ENCODE peak calls at places on chromosomes 4 and X, in ten cellular contexts. One of them, this sample, is unnamed.

GRCh38 chr4:176875441-176875930 is 82.8 kb upstream of the VEGFC start:
- DNase-seq in sigmoid colon: no peak
- DNase-seq in ovary: no peak
- DNase-seq in A549: no peak
- DNase-seq in stomach: no peak
- DNase-seq in tibial nerve: no peak
- DNase-seq in SK-N-SH: no peak
- DNase-seq in transverse colon: no peak
- DNase-seq in H1: no peak
- DNase-seq in HepG2: no peak
- DNase-seq in this sample: no peak

GRCh38 chr4:61772116-61772515 is 572.0 kb downstream of the ADGRL3 start:
- DNase-seq in sigmoid colon: no peak
- DNase-seq in ovary: no peak
- DNase-seq in A549: no peak
- DNase-seq in stomach: no peak
- DNase-seq in tibial nerve: no peak
- DNase-seq in SK-N-SH: no peak
- DNase-seq in transverse colon: no peak
- DNase-seq in H1: no peak
- DNase-seq in HepG2: no peak
- DNase-seq in this sample: no peak

GRCh38 chrX:100647095-100647494 is 3.1 kb downstream of the SRPX2 start:
- DNase-seq in sigmoid colon: no peak
- DNase-seq in ovary: peak; percentile 33
- DNase-seq in A549: no peak
- DNase-seq in stomach: no peak
- DNase-seq in tibial nerve: no peak
- DNase-seq in SK-N-SH: no peak
- DNase-seq in transverse colon: no peak
- DNase-seq in H1: no peak
- DNase-seq in HepG2: no peak
- DNase-seq in this sample: no peak

GRCh38 chr4:68451246-68452211 is 4.3 kb downstream of the TMPRSS11E start:
- DNase-seq in sigmoid colon: no peak
- DNase-seq in ovary: no peak
- DNase-seq in A549: no peak
- DNase-seq in stomach: no peak
- DNase-seq in tibial nerve: no peak
- DNase-seq in SK-N-SH: no peak
- DNase-seq in transverse colon: no peak
- DNase-seq in H1: no peak
- DNase-seq in HepG2: no peak
- DNase-seq in this sample: no peak

GRCh38 chr4:6498511-6499240 is 26.3 kb upstream of the PPP2R2C start:
- DNase-seq in sigmoid colon: no peak
- DNase-seq in ovary: no peak
- DNase-seq in A549: no peak
- DNase-seq in stomach: no peak
- DNase-seq in tibial nerve: no peak
- DNase-seq in SK-N-SH: no peak
- DNase-seq in transverse colon: no peak
- DNase-seq in H1: peak; percentile 8
- DNase-seq in HepG2: no peak
- DNase-seq in this sample: peak; percentile 47

GRCh38 chr4:182807346-182807745 is 109.8 kb downstream of the DCTD start:
- DNase-seq in sigmoid colon: no peak
- DNase-seq in ovary: no peak
- DNase-seq in A549: no peak
- DNase-seq in stomach: no peak
- DNase-seq in tibial nerve: no peak
- DNase-seq in SK-N-SH: no peak
- DNase-seq in transverse colon: no peak
- DNase-seq in H1: no peak
- DNase-seq in HepG2: no peak
- DNase-seq in this sample: no peak

GRCh38 chr4:12884846-12885796 is 599.0 kb downstream of the RAB28 start:
- DNase-seq in sigmoid colon: no peak
- DNase-seq in ovary: no peak
- DNase-seq in A549: no peak
- DNase-seq in stomach: no peak
- DNase-seq in tibial nerve: no peak
- DNase-seq in SK-N-SH: no peak
- DNase-seq in transverse colon: no peak
- DNase-seq in H1: peak; percentile 53
- DNase-seq in HepG2: no peak
- DNase-seq in this sample: no peak

GRCh38 chrX:154490021-154490413 is 412 bp downstream of the SLC10A3 start:
- DNase-seq in sigmoid colon: peak; percentile 82
- DNase-seq in ovary: peak; percentile 66
- DNase-seq in A549: peak; percentile 31
- DNase-seq in stomach: no peak
- DNase-seq in tibial nerve: no peak
- DNase-seq in SK-N-SH: peak; percentile 43
- DNase-seq in transverse colon: peak; percentile 30
- DNase-seq in H1: peak; percentile 50
- DNase-seq in HepG2: no peak
- DNase-seq in this sample: peak; percentile 80

GRCh38 chrX:103628386-103629290 is at the start of gene TCEAL1:
- DNase-seq in sigmoid colon: peak; percentile 89
- DNase-seq in ovary: peak; percentile 76
- DNase-seq in A549: no peak
- DNase-seq in stomach: peak; percentile 58
- DNase-seq in tibial nerve: peak; percentile 60
- DNase-seq in SK-N-SH: peak; percentile 52
- DNase-seq in transverse colon: peak; percentile 74
- DNase-seq in H1: peak; percentile 65
- DNase-seq in HepG2: peak; percentile 61
- DNase-seq in this sample: peak; percentile 75

GRCh38 chrX:103626855-103627254 is 1.9 kb upstream of the TCEAL1 start:
- DNase-seq in sigmoid colon: no peak
- DNase-seq in ovary: no peak
- DNase-seq in A549: no peak
- DNase-seq in stomach: no peak
- DNase-seq in tibial nerve: no peak
- DNase-seq in SK-N-SH: no peak
- DNase-seq in transverse colon: no peak
- DNase-seq in H1: no peak
- DNase-seq in HepG2: no peak
- DNase-seq in this sample: no peak

GRCh38 chrX:103629295-103630170 is 758 bp downstream of the TCEAL1 start:
- DNase-seq in sigmoid colon: peak; percentile 83
- DNase-seq in ovary: peak; percentile 76
- DNase-seq in A549: peak; percentile 31
- DNase-seq in stomach: peak; percentile 40
- DNase-seq in tibial nerve: peak; percentile 43
- DNase-seq in SK-N-SH: peak; percentile 70
- DNase-seq in transverse colon: peak; percentile 60
- DNase-seq in H1: peak; percentile 67
- DNase-seq in HepG2: peak; percentile 39
- DNase-seq in this sample: peak; percentile 74

DNA sequence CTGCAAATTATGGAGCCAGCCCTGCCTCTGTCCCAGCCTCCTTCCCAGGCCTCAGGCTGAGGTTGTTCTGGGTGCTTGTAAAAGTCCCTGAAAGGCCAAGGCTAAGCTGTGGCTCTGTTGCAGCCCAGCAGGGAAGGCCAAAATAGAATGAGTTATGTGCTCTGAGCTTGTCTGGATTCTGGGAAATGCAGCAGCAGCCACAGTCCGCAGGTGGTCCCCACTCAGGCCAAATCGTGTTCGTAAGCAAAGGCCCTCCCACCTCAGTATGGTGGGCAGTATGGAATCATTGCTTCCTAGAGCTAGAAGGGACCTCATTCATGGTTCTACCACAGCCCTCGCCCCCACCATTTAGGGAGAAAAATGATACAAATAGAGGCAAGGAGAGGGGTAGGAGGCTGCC is 4.7 kb upstream of the TCEAL1 start:
- DNase-seq in sigmoid colon: no peak
- DNase-seq in ovary: peak; percentile 61
- DNase-seq in A549: no peak
- DNase-seq in stomach: no peak
- DNase-seq in tibial nerve: no peak
- DNase-seq in SK-N-SH: no peak
- DNase-seq in transverse colon: no peak
- DNase-seq in H1: no peak
- DNase-seq in HepG2: no peak
- DNase-seq in this sample: no peak
- H3K27ac ChIP-seq in sigmoid colon: peak overlapping the region; percentile 63
- H3K27ac ChIP-seq in ovary: peak overlapping the region; percentile 79
- H3K27ac ChIP-seq in A549: no peak overlapping the region
- H3K27ac ChIP-seq in stomach: peak overlapping the region; percentile 35
- H3K27ac ChIP-seq in tibial nerve: peak overlapping the region; percentile 12
- H3K27ac ChIP-seq in SK-N-SH: no peak overlapping the region
- H3K27ac ChIP-seq in transverse colon: peak overlapping the region; percentile 51
- H3K27ac ChIP-seq in H1: no peak overlapping the region
- H3K27ac ChIP-seq in HepG2: no peak overlapping the region
- H3K27ac ChIP-seq in this sample: peak overlapping the region; percentile 59

GRCh38 chrX:12996934-12997435 is 22.1 kb downstream of the TMSB4X start:
- DNase-seq in sigmoid colon: no peak
- DNase-seq in ovary: no peak
- DNase-seq in A549: no peak
- DNase-seq in stomach: no peak
- DNase-seq in tibial nerve: no peak
- DNase-seq in SK-N-SH: no peak
- DNase-seq in transverse colon: no peak
- DNase-seq in H1: no peak
- DNase-seq in HepG2: no peak
- DNase-seq in this sample: no peak

GRCh38 chrX:12992544-12993118 is 17.7 kb downstream of the TMSB4X start:
- DNase-seq in sigmoid colon: no peak
- DNase-seq in ovary: no peak
- DNase-seq in A549: no peak
- DNase-seq in stomach: no peak
- DNase-seq in tibial nerve: no peak
- DNase-seq in SK-N-SH: no peak
- DNase-seq in transverse colon: no peak
- DNase-seq in H1: no peak
- DNase-seq in HepG2: no peak
- DNase-seq in this sample: no peak

GRCh38 chrX:12993823-12994222 is 18.9 kb downstream of the TMSB4X start:
- DNase-seq in sigmoid colon: no peak
- DNase-seq in ovary: no peak
- DNase-seq in A549: no peak
- DNase-seq in stomach: no peak
- DNase-seq in tibial nerve: no peak
- DNase-seq in SK-N-SH: no peak
- DNase-seq in transverse colon: no peak
- DNase-seq in H1: no peak
- DNase-seq in HepG2: no peak
- DNase-seq in this sample: no peak

GRCh38 chrX:12991575-12991974 is 16.7 kb downstream of the TMSB4X start:
- DNase-seq in sigmoid colon: no peak
- DNase-seq in ovary: no peak
- DNase-seq in A549: no peak
- DNase-seq in stomach: no peak
- DNase-seq in tibial nerve: no peak
- DNase-seq in SK-N-SH: no peak
- DNase-seq in transverse colon: no peak
- DNase-seq in H1: no peak
- DNase-seq in HepG2: no peak
- DNase-seq in this sample: no peak

GRCh38 chrX:12994321-12994720 is 19.4 kb downstream of the TMSB4X start:
- DNase-seq in sigmoid colon: no peak
- DNase-seq in ovary: no peak
- DNase-seq in A549: no peak
- DNase-seq in stomach: peak; percentile 47
- DNase-seq in tibial nerve: no peak
- DNase-seq in SK-N-SH: no peak
- DNase-seq in transverse colon: no peak
- DNase-seq in H1: no peak
- DNase-seq in HepG2: no peak
- DNase-seq in this sample: no peak
- TF ChIP-seq EP300 in sigmoid colon: no peak
- TF ChIP-seq EP300 in ovary: no peak
- TF ChIP-seq EP300 in A549: no peak
- TF ChIP-seq EP300 in stomach: no peak
- TF ChIP-seq EP300 in tibial nerve: no peak
- TF ChIP-seq EP300 in SK-N-SH: no peak
- TF ChIP-seq EP300 in transverse colon: no peak
- TF ChIP-seq EP300 in H1: no peak
- TF ChIP-seq EP300 in HepG2: no peak
- TF ChIP-seq EP300 in this sample: no peak

GRCh38 chr4:175427751-175428150 is 384.3 kb downstream of the GPM6A start:
- DNase-seq in sigmoid colon: no peak
- DNase-seq in ovary: no peak
- DNase-seq in A549: no peak
- DNase-seq in stomach: no peak
- DNase-seq in tibial nerve: no peak
- DNase-seq in SK-N-SH: peak; percentile 4
- DNase-seq in transverse colon: no peak
- DNase-seq in H1: no peak
- DNase-seq in HepG2: no peak
- DNase-seq in this sample: no peak
- H3K4me3 ChIP-seq in sigmoid colon: no peak overlapping the region
- H3K4me3 ChIP-seq in ovary: no peak overlapping the region
- H3K4me3 ChIP-seq in A549: no peak overlapping the region
- H3K4me3 ChIP-seq in stomach: no peak overlapping the region
- H3K4me3 ChIP-seq in tibial nerve: no peak overlapping the region
- H3K4me3 ChIP-seq in SK-N-SH: no peak overlapping the region
- H3K4me3 ChIP-seq in transverse colon: no peak overlapping the region
- H3K4me3 ChIP-seq in H1: no peak overlapping the region
- H3K4me3 ChIP-seq in HepG2: no peak overlapping the region
- H3K4me3 ChIP-seq in this sample: no peak overlapping the region

GRCh38 chrX:109475174-109475891 is 6.6 kb downstream of the GUCY2F start:
- DNase-seq in sigmoid colon: no peak
- DNase-seq in ovary: peak; percentile 10
- DNase-seq in A549: peak; percentile 18
- DNase-seq in stomach: peak; percentile 26
- DNase-seq in tibial nerve: peak; percentile 30
- DNase-seq in SK-N-SH: peak; percentile 31
- DNase-seq in transverse colon: no peak
- DNase-seq in H1: peak; percentile 54
- DNase-seq in HepG2: peak; percentile 35
- DNase-seq in this sample: no peak

DNA sequence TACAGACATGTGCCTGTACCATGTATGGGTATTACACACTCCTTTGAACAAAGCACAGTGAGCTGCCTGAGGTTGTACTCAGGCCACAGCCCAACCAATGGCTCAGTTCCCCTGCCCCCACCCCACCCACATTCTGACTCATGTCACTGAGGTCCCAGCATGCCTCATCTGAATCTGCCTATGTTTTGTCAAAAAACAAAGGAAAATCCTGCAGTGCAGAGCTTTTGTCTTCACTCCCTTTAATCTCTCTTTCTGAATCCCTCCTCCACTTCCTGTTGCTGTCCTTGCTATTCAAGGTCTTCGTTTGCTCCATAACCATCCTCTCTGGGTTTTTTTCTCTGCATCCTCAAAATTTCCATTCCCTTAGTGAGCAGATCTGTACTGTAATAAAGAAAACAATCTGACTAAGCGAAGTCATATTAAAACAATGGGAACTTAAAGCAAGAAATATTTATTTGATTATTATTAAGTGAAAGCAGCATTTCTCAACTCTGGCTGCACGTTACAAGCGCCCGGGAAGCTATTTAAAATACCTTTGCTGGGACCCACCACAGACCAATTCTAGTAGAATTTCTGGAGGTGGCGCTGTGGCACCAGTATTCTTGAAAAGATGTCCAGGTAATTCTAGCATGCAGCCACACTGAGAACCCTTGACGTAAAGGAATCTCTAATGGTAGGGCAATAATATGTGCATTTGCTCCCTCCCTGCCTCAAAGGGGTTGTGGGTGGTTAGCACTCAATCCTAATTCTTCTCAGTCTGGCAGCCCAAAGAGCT is 8.8 kb downstream of the GUCY2F start:
- DNase-seq in sigmoid colon: no peak
- DNase-seq in ovary: no peak
- DNase-seq in A549: no peak
- DNase-seq in stomach: no peak
- DNase-seq in tibial nerve: no peak
- DNase-seq in SK-N-SH: peak; percentile 1
- DNase-seq in transverse colon: no peak
- DNase-seq in H1: peak; percentile 48
- DNase-seq in HepG2: peak; percentile 42
- DNase-seq in this sample: no peak
- H3K27ac ChIP-seq in sigmoid colon: no peak overlapping the region
- H3K27ac ChIP-seq in ovary: no peak overlapping the region
- H3K27ac ChIP-seq in A549: no peak overlapping the region
- H3K27ac ChIP-seq in stomach: no peak overlapping the region
- H3K27ac ChIP-seq in tibial nerve: no peak overlapping the region
- H3K27ac ChIP-seq in SK-N-SH: peak overlapping the region; percentile 54
- H3K27ac ChIP-seq in transverse colon: no peak overlapping the region
- H3K27ac ChIP-seq in H1: peak overlapping the region; percentile 70
- H3K27ac ChIP-seq in HepG2: no peak overlapping the region
- H3K27ac ChIP-seq in this sample: no peak overlapping the region